ENCODE peak calls at places on chromosomes 2 and 18, in five cellular contexts. T, K, B, H and N are unnamed samples.

GRCh38 chr2:112140413-112140802 is 2.2 kb downstream of the FBLN7 start:
- DNase-seq in T (no peak), K (no peak), B (no peak), H (no peak), N (no peak)

GRCh38 chr2:10326151-10326616 is 23.5 kb downstream of the HPCAL1 start:
- DNase-seq in T (peak; percentile 53), K (no peak), B (no peak), H (no peak), N (no peak)

GRCh38 chr2:149307014-149307413 is 23.4 kb upstream of the LYPD6 start:
- DNase-seq in T (peak; percentile 49), K (no peak), B (no peak), H (no peak), N (no peak)

GRCh38 chr2:27901219-27901618 is 10.7 kb downstream of the BABAM2 start:
- DNase-seq in T (no peak), K (peak; percentile 80), B (no peak), H (no peak), N (no peak)

GRCh38 chr2:97718051-97718882 is 4.9 kb downstream of the ZAP70 start:
- DNase-seq in T (no peak), K (no peak), B (no peak), H (no peak), N (no peak)

GRCh38 chr18:31100598-31101147 is 1.5 kb downstream of the DSC2 start:
- DNase-seq in T (no peak), K (no peak), B (no peak), H (peak; percentile 62), N (no peak)

GRCh38 chr2:224982910-224983688 is 59.2 kb downstream of the DOCK10 start:
- DNase-seq in T (no peak), K (no peak), B (peak; percentile 63), H (no peak), N (peak; percentile 27)

GRCh38 chr18:23779696-23780303 is 90.5 kb downstream of the LAMA3 start:
- DNase-seq in T (no peak), K (no peak), B (peak; percentile 36), H (no peak), N (peak; percentile 9)

GRCh38 chr18:51196116-51196810 is 1.2 kb downstream of the MEX3C start:
- DNase-seq in T (no peak), K (peak; percentile 17), B (peak; percentile 14), H (peak; percentile 81), N (peak; percentile 30)

GRCh38 chr18:76314496-76314895 is 180.5 kb downstream of the ZNF516 start:
- DNase-seq in T (no peak), K (no peak), B (no peak), H (no peak), N (no peak)

GRCh38 chr2:219035942-219036341 is 5.4 kb downstream of the CFAP65 start:
- DNase-seq in T (no peak), K (no peak), B (no peak), H (no peak), N (no peak)

GRCh38 chr2:238254095-238254494 is 14.3 kb upstream of the HES6 start:
- DNase-seq in T (no peak), K (no peak), B (no peak), H (no peak), N (no peak)

GRCh38 chr18:34661464-34662087 is 48.5 kb upstream of the DTNA start:
- DNase-seq in T (peak; percentile 55), K (no peak), B (peak; percentile 46), H (no peak), N (no peak)

DNA sequence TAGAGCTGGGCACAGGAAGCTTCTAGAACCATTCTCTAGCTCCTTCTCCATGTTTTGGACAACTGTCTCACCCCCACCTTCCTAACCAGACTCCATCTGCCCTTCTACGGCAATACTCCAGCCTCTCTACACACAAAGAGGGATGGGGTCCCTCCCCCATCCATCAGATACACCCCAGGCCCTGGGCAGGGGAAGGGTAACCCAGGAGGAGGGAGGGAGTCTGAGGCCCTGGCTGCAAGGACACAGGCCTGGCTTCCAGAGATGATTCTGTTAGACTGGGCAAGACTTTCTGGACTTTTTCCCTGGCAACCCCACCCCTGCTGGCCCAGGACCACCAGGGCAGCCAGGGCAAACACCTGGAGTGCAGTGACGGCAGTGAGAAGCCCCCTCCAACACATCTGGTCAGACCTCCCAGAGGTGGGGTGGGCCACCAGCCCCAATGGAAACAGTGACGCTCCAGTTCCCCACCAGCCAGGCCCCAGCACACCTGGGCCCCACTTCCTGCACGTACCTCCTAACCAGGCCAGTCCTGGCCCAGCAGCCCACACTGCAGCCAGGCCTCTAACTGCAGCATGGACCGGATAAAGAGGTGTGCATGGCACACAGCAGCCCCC is 6.5 kb downstream of the CYP26B1 start:
- DNase-seq in T (peak; percentile 21), K (no peak), B (no peak), H (peak; percentile 57), N (no peak)
- H3K27me3 ChIP-seq in T (peaks cover 26% of the 10 kb centered on the region), K (peaks cover 12% of the 10 kb centered on the region), B (peaks cover 24% of the 10 kb centered on the region), H (peaks cover 26% of the 10 kb centered on the region), N (no peaks in the 10 kb centered on the region)

GRCh38 chr18:26476697-26477096 is 71.7 kb downstream of the KCTD1 start:
- DNase-seq in T (no peak), K (no peak), B (no peak), H (no peak), N (no peak)

GRCh38 chr18:26479065-26479685 is 69.2 kb downstream of the KCTD1 start:
- DNase-seq in T (no peak), K (no peak), B (no peak), H (no peak), N (no peak)

GRCh38 chr18:26479686-26480079 is 68.7 kb downstream of the KCTD1 start:
- DNase-seq in T (no peak), K (no peak), B (no peak), H (no peak), N (no peak)

GRCh38 chr18:26480897-26481795 is 67.2 kb downstream of the KCTD1 start:
- DNase-seq in T (no peak), K (no peak), B (peak; percentile 71), H (no peak), N (peak; percentile 64)

DNA sequence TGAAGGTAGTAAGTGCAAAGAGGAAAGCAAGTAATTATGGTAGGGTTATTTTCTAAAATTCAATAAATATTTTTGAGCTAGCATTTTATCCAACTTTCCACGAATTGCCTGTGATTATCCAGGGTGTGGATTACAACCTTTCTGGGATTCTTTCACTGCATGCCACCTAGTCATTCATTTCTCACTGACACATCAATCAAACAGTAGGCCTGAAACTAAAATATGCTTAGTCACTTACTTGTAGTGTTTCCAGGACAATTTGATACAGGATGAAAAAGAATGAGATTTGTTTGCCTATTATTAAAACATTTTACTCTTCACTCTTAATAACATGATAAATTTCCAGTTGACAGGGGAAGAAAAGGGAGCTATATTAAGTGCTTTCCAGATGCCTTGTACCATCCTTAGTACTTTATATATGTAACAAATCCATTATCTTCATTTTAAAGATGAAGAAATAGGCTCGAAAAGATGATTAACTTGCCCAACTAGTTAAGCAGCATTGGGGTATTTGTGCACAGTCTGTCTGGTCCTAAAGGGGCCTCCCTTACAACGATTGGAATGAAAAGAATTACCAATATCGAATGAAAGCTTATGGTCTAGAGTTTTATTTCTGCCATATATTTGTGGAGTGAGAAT is 70.4 kb downstream of the KCTD1 start:
- DNase-seq in T (no peak), K (no peak), B (no peak), H (no peak), N (no peak)
- H3K4me3 ChIP-seq in T (no peak overlapping the region), K (no peak overlapping the region), B (no peak overlapping the region), H (no peak overlapping the region), N (no peak overlapping the region)

GRCh38 chr2:61877571-61878245 is 10.7 kb downstream of the CCT4 start:
- DNase-seq in T (no peak), K (no peak), B (no peak), H (no peak), N (no peak)
- H3K36me3 ChIP-seq in T (peaks cover 100% of the 10 kb centered on the region), K (peaks cover 6% of the 10 kb centered on the region), B (peaks cover 65% of the 10 kb centered on the region), H (peaks cover 100% of the 10 kb centered on the region), N (peaks cover 91% of the 10 kb centered on the region)

DNA sequence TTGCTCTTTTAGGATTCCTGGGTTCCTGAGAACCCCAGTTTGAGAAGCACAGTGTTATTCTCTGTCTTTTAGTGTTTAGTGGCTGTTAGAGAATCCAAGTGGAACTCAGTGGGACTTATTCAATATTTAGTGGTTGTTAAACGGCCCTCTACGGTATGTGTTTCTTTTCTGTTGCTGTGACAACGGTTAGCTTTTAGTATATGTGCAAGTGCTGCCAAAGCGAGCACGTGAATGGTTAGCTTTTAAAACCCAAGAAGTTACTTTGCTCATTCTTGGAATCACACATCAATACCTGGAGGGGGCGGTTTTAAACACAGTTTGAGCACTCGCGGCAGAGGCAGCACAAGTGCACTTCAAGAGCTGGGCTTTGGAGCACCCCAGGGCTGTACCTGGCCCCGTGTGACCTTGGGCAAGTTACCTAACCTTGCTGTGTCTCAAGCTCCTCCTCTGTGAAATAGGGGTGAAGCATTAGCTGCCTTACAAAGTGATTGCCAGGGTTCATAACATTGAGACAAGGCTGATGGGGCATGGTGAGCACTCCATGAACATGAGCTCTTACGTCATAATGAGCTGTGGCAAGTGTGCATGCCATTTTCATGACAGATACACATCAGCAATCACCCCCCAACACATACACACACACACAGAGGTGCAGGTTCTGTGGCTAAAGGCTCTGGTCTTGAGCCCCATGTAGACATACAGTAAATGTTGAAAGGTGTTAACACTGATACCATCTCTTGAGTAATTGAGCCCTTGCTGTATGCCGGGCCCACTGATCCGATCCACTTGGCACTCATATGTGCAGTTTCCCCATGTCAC is 234.1 kb downstream of the ALPK2 start:
- DNase-seq in T (no peak), K (no peak), B (no peak), H (no peak), N (no peak)
- H3K27me3 ChIP-seq in T (no peaks in the 10 kb centered on the region), K (no peaks in the 10 kb centered on the region), B (no peaks in the 10 kb centered on the region), H (no peaks in the 10 kb centered on the region), N (no peaks in the 10 kb centered on the region)

DNA sequence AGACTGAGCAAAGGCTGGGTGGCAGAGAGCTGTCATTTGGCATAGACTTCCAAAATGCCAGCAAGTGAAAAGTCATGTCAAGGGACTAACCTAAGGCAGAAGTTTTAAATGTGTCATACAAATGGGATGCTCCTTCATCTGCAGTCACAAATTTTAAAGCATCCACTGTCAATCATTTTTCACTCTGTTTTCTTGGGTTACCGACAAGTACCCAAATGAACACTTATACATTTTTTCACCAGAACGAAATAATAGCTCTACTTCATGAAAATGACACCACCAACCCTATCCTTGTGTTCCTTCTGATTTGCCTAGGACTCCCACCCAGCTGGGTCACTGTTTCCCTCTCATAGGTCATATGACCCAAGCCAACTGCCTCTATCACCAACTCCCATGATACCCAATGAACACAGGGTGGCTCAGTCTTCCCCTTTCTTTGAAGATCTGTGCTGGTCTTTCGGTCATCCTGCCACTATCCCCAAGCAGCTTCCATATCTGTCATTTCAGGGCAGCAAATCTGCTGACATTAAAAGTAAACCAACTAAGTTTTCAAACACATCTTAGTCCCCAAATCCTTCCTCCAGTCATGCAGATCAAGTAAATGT is 21.5 kb downstream of the KLF7 start:
- DNase-seq in T (no peak), K (no peak), B (no peak), H (no peak), N (no peak)
- H3K4me3 ChIP-seq in T (no peak overlapping the region), K (peak overlapping the region; percentile 29), B (no peak overlapping the region), H (peak overlapping the region; percentile 15), N (no peak overlapping the region)

GRCh38 chr2:178436662-178437061 is 14.3 kb downstream of the PRKRA start:
- DNase-seq in T (no peak), K (no peak), B (no peak), H (no peak), N (no peak)
- H3K36me3 ChIP-seq in T (peaks cover 80% of the 10 kb centered on the region), K (peaks cover 4% of the 10 kb centered on the region), B (peaks cover 35% of the 10 kb centered on the region), H (peaks cover 80% of the 10 kb centered on the region), N (peaks cover 51% of the 10 kb centered on the region)

GRCh38 chr2:239293450-239294430 is 107.1 kb downstream of the HDAC4 start:
- DNase-seq in T (no peak), K (peak; percentile 26), B (no peak), H (peak; percentile 51), N (no peak)
- H3K27me3 ChIP-seq in T (no peaks in the 10 kb centered on the region), K (no peaks in the 10 kb centered on the region), B (no peaks in the 10 kb centered on the region), H (no peaks in the 10 kb centered on the region), N (no peaks in the 10 kb centered on the region)

GRCh38 chr2:44578401-44579135 is 216.8 kb downstream of the CAMKMT start:
- DNase-seq in T (no peak), K (no peak), B (peak; percentile 48), H (no peak), N (no peak)
- H3K4me3 ChIP-seq in T (no peak overlapping the region), K (peak overlapping the region; percentile 10), B (no peak overlapping the region), H (no peak overlapping the region), N (peak overlapping the region; percentile 33)